ENCODE peak calls at places on chromosomes 6 and 20, in seven cellular contexts. L is HepG2, C is BE2C, S is HFFc6, U is fibroblast of villous mesenchyme, G is fibroblast of pulmonary artery, V is nephron progenitor cell. Q is an unnamed sample.

GRCh38 chr20:19770375-19770774 is 12.3 kb downstream of the RIN2 start:
- DNase-seq in G (no peak), C (no peak), L (no peak), U (peak; percentile 18), S (no peak), V (no peak), Q (no peak)

GRCh38 chr20:46954490-46955038 is 59.9 kb downstream of the EYA2 start:
- DNase-seq in G (peak; percentile 78), C (no peak), L (no peak), U (peak; percentile 98), S (peak; percentile 99), V (no peak), Q (no peak)

GRCh38 chr20:35151739-35152138 is 4.6 kb upstream of the EDEM2 start:
- DNase-seq in U (peak; percentile 85), C (no peak), L (no peak), S (no peak), G (peak; percentile 50), V (no peak), Q (no peak)

GRCh38 chr20:3173582-3174441 is 463 bp upstream of the LZTS3 start:
- DNase-seq in S (peak; percentile 45), C (peak; percentile 97), U (peak; percentile 71), V (peak; percentile 98), G (peak; percentile 75), L (peak; percentile 85), Q (peak; percentile 95)

GRCh38 chr20:44571367-44571766 is 11.0 kb upstream of the PKIG start:
- DNase-seq in V (no peak), U (no peak), G (no peak), L (no peak), S (no peak), C (no peak), Q (no peak)

GRCh38 chr20:3383878-3384495 is 23.5 kb downstream of the DNAAF9 start:
- DNase-seq in V (no peak), G (no peak), U (no peak), L (no peak), S (no peak), C (no peak), Q (no peak)

GRCh38 chr6:168607272-168608112 is 166.5 kb downstream of the SMOC2 start:
- DNase-seq in V (peak; percentile 66), L (no peak), U (no peak), C (peak; percentile 35), S (no peak), G (no peak), Q (no peak)

GRCh38 chr6:17869010-17869752 is 118.3 kb downstream of the KIF13A start:
- DNase-seq in S (peak; percentile 80), G (no peak), L (no peak), U (peak; percentile 59), C (no peak), V (no peak), Q (no peak)

GRCh38 chr6:40042232-40042631 is 108.0 kb upstream of the MOCS1 start:
- DNase-seq in C (no peak), U (no peak), V (no peak), G (no peak), L (no peak), S (no peak), Q (no peak)

GRCh38 chr6:116034327-116034726 is 26.4 kb downstream of the FRK start:
- DNase-seq in C (no peak), V (no peak), S (peak; percentile 44), U (peak; percentile 70), L (no peak), G (peak; percentile 86), Q (no peak)

GRCh38 chr20:19739351-19739750 is 18.7 kb upstream of the RIN2 start:
- DNase-seq in S (no peak), G (no peak), C (no peak), U (no peak), V (no peak), L (no peak), Q (peak; percentile 79)

GRCh38 chr6:166541876-166542579 is 44.5 kb downstream of the RAMACL start:
- DNase-seq in L (no peak), U (no peak), G (no peak), S (no peak), V (no peak), C (no peak), Q (no peak)

GRCh38 chr20:51533291-51534172 is 9.0 kb downstream of the NFATC2 start:
- DNase-seq in G (peak; percentile 1), S (peak; percentile 77), U (peak; percentile 21), L (peak; percentile 11), C (no peak), V (no peak), Q (no peak)

GRCh38 chr6:150016324-150017185 is 8.8 kb downstream of the RAET1L start:
- DNase-seq in S (peak; percentile 52), C (peak; percentile 50), L (peak; percentile 69), V (peak; percentile 37), U (peak; percentile 63), G (peak; percentile 77), Q (peak; percentile 68)

GRCh38 chr20:63101781-63102719 is 95.3 kb upstream of the BHLHE23 start:
- DNase-seq in C (peak; percentile 25), L (no peak), G (peak; percentile 55), S (no peak), V (peak; percentile 70), U (peak; percentile 42), Q (peak; percentile 71)

GRCh38 chr6:36848658-36849441 is 9.6 kb upstream of the CPNE5 start:
- DNase-seq in U (peak; percentile 20), G (peak; percentile 20), V (peak; percentile 74), L (peak; percentile 46), S (no peak), C (peak; percentile 79), Q (no peak)

GRCh38 chr20:37524221-37524700 is 3.2 kb downstream of the NNAT start:
- DNase-seq in V (no peak), L (no peak), G (no peak), S (no peak), U (no peak), C (no peak), Q (no peak)

GRCh38 chr6:15417811-15418210 is 171.9 kb downstream of the JARID2 start:
- DNase-seq in C (no peak), S (peak; percentile 84), U (peak; percentile 74), V (no peak), G (no peak), L (no peak), Q (no peak)

GRCh38 chr6:134114489-134114888 is 62.1 kb upstream of the SLC2A12 start:
- DNase-seq in C (no peak), G (no peak), S (no peak), U (no peak), L (no peak), V (no peak), Q (no peak)

GRCh38 chr6:57040011-57040410 is 6.5 kb upstream of the KIAA1586 start:
- DNase-seq in L (no peak), S (no peak), U (no peak), G (no peak), V (no peak), C (no peak), Q (no peak)

GRCh38 chr6:108359901-108360882 is 65.3 kb downstream of the AFG1L start:
- DNase-seq in C (no peak), G (no peak), U (no peak), V (no peak), L (no peak), S (no peak), Q (no peak)

GRCh38 chr20:834151-834747 is 734 bp downstream of the FAM110A start:
- DNase-seq in L (no peak), V (no peak), S (no peak), U (no peak), C (no peak), G (no peak), Q (no peak)

GRCh38 chr6:41440958-41441357 is 105.2 kb upstream of the FOXP4 start:
- DNase-seq in V (no peak), U (no peak), C (no peak), S (no peak), G (no peak), L (no peak), Q (no peak)

GRCh38 chr6:152273002-152273401 is 364.2 kb downstream of the SYNE1 start:
- DNase-seq in V (no peak), C (no peak), S (peak; percentile 52), G (peak; percentile 17), L (no peak), U (peak; percentile 84), Q (no peak)

GRCh38 chr6:41315203-41315602 is 20.2 kb upstream of the NCR2 start:
- DNase-seq in C (no peak), G (no peak), V (no peak), U (no peak), L (no peak), S (no peak), Q (no peak)

DNA sequence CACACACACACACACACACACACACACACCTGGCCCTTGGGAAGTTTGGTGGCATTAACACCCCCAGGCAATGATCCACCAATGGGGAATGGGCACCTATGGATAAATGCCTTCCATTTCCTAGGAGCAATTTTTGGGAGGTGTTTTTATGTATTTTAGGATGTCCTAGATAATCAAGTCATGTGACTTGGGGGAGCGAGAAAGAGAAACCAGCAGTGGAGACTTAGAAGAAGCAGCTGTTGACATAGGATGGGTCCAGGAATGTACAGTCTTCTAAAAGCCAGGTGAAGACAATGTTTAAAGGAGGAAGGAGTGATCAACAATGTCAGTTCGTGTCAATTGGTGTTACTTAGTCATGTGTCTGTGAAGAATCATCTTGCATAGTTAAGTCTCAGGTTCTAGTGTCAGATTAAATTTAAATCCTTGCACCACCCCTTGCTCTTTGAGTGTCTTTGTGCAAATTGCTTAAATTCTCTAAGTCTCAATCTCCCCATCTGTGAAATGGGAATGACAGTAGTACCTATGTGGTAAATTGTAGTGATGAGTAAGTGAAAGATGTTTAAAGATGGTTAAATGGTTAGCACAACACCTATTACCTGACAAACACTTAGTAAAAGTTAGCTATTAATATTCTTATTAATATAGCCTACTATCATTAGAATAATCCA is 4.4 kb upstream of the SLC35B3 start:
- DNase-seq in G (no peak), S (no peak), L (no peak), C (no peak), U (no peak), V (no peak), Q (no peak)
- TF ChIP-seq CTCF in G (no peak), S (no peak), L (no peak), C (no peak), U (no peak), V (no peak), Q (no peak)

DNA sequence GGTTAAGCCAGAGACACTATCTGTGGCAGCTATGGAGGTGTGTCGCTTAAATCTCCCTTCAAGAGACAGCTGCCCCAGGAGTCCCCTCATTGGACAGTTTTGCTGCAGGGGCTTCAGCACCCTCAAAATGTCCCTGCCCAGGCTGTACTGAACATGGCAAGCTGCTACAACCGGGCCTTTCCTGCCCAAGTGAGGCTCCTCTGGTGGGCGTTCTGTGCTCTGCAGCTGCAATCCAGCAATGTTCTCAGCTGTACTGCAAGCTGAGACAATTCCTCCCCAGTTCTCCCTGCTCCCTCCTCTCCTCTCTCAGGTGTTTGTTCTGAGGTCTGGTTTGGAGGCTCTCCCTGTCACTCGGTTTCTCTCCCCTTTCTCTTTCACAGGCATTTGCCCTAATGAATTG is 190.8 kb upstream of the LAMP5 start:
- DNase-seq in U (no peak), L (peak; percentile 29), S (no peak), C (peak; percentile 48), V (peak; percentile 12), G (peak; percentile 14), Q (no peak)
- TF ChIP-seq CTCF in U (peak; percentile 55), L (peak; percentile 55), S (peak; percentile 69), C (peak; percentile 67), V (peak; percentile 35), G (peak; percentile 48), Q (peak; percentile 44)

GRCh38 chr6:112148103-112148502 is 60.7 kb downstream of the FAM229B start:
- DNase-seq in V (no peak), S (no peak), G (no peak), U (no peak), C (no peak), L (no peak), Q (no peak)
- TF ChIP-seq CTCF in V (no peak), S (no peak), G (no peak), U (no peak), C (no peak), L (no peak), Q (no peak)

GRCh38 chr20:10647471-10647870 is 26.3 kb downstream of the JAG1 start:
- DNase-seq in C (peak; percentile 58), L (peak; percentile 56), G (no peak), U (no peak), V (no peak), S (no peak), Q (no peak)
- TF ChIP-seq CTCF in C (peak; percentile 84), L (peak; percentile 59), G (peak; percentile 29), U (peak; percentile 53), V (peak; percentile 17), S (peak; percentile 73), Q (peak; percentile 69)

Q was measured in osteocyte.